ENCODE peak calls at places on chromosomes 4 and X, in four cellular contexts. H is GM12892, P is NCI-H1092 treated with DMSO at 0.1 percent for 48 hours, Y is HTR-8/SVneo. X is an unnamed sample.

GRCh38 chr4:1383728-1384591 is 22.3 kb downstream of the NKX1-1 start:
- DNase-seq in H (no peak), P (no peak), Y (no peak), X (no peak)

GRCh38 chrX:151713859-151714258 is 2.0 kb upstream of the FATE1 start:
- DNase-seq in H (no peak), P (peak), Y (peak), X (peak)

GRCh38 chr4:169179609-169180526 is 90.9 kb downstream of the SH3RF1 start:
- DNase-seq in P (no peak), Y (no peak), H (no peak), X (no peak)

GRCh38 chr4:141347738-141348524 is 127.2 kb downstream of the ZNF330 start:
- DNase-seq in H (no peak), Y (no peak), P (no peak), X (no peak)

GRCh38 chr4:8819019-8819418 is 52.6 kb downstream of the HMX1 start:
- DNase-seq in Y (no peak), P (no peak), H (peak), X (no peak)

GRCh38 chr4:152316969-152317368 is 218.9 kb downstream of the FBXW7 start:
- DNase-seq in H (no peak), P (peak), Y (no peak), X (no peak)

GRCh38 chrX:119726900-119727555 is 31.4 kb upstream of the SOWAHD start:
- DNase-seq in P (no peak), Y (no peak), H (no peak), X (no peak)

GRCh38 chr4:29082684-29083083 is 1637.5 kb upstream of the PCDH7 start:
- DNase-seq in Y (no peak), P (no peak), H (no peak), X (no peak)

GRCh38 chrX:119486745-119487144 is 18.5 kb downstream of the SLC25A5 start:
- DNase-seq in P (no peak), H (no peak), Y (no peak), X (no peak)

X was measured in NCI-H82.